ENCODE peak calls at places on chromosomes 6 and 20, in six cellular contexts. M, A, F, L, P and V are unnamed samples.
A peak's percentile ranks its signal among the peaks of the same experiment; 100 is the strongest.

GRCh38 chr6:52610745-52611355 is 34.0 kb upstream of the TRAM2 start:
- DNase-seq in M (no peak), L (peak; percentile 14), A (peak; percentile 72), P (no peak), F (peak; percentile 84), V (no peak)

GRCh38 chr20:24033151-24033550 is 44.6 kb upstream of the GGTLC1 start:
- DNase-seq in A (no peak), F (no peak), P (no peak), M (no peak), L (no peak), V (no peak)

GRCh38 chr20:32034581-32035397 is 17.3 kb upstream of the HCK start:
- DNase-seq in P (peak; percentile 48), A (no peak), F (peak; percentile 26), L (no peak), M (no peak), V (no peak)

GRCh38 chr20:31842471-31843157 is 2.8 kb downstream of the FOXS1 start:
- DNase-seq in M (no peak), F (peak; percentile 80), A (peak; percentile 59), L (no peak), P (no peak), V (no peak)

GRCh38 chr20:4160761-4161305 is 145.5 kb upstream of the RNF24 start:
- DNase-seq in P (no peak), F (peak; percentile 87), M (no peak), A (peak; percentile 54), L (no peak), V (no peak)

GRCh38 chr6:108165714-108166663 is at the start of gene NR2E1:
- DNase-seq in L (no peak), F (no peak), A (peak; percentile 9), P (no peak), M (peak; percentile 80), V (no peak)

GRCh38 chr6:166629628-166630027 is 2.6 kb upstream of the RPS6KA2 start:
- DNase-seq in F (peak; percentile 77), L (no peak), A (peak; percentile 89), M (no peak), P (no peak), V (no peak)

GRCh38 chr20:15673206-15673605 is 900.0 kb downstream of the KIF16B start:
- DNase-seq in L (no peak), A (peak; percentile 86), P (peak; percentile 32), M (no peak), F (peak; percentile 14), V (no peak)

GRCh38 chr6:165055231-165055630 is 254.2 kb downstream of the C6orf118 start:
- DNase-seq in L (peak; percentile 29), P (peak; percentile 17), F (no peak), M (peak; percentile 29), A (no peak), V (no peak)

GRCh38 chr6:157261606-157262005 is 61.7 kb downstream of the TMEM242 start:
- DNase-seq in F (no peak), L (no peak), A (no peak), P (no peak), M (no peak), V (no peak)

GRCh38 chr6:28742668-28743270 is 181.0 kb downstream of the TRIM27 start:
- DNase-seq in M (peak; percentile 79), A (peak; percentile 72), F (peak; percentile 27), L (peak; percentile 97), P (peak; percentile 17), V (no peak)

GRCh38 chr20:37516697-37517370 is 4.2 kb upstream of the NNAT start:
- DNase-seq in L (no peak), F (no peak), M (no peak), P (peak; percentile 56), A (peak; percentile 93), V (no peak)

GRCh38 chr20:3315110-3315509 is 76.1 kb upstream of the SLC4A11 start:
- DNase-seq in P (no peak), F (no peak), A (no peak), M (no peak), L (no peak), V (no peak)

GRCh38 chr6:117237561-117237960 is 27.8 kb upstream of the VGLL2 start:
- DNase-seq in M (no peak), L (no peak), F (no peak), A (no peak), P (peak; percentile 85), V (no peak)

GRCh38 chr6:27238010-27238983 is 9.2 kb upstream of the PRSS16 start:
- DNase-seq in A (no peak), P (peak; percentile 67), F (no peak), L (peak; percentile 72), M (peak; percentile 62), V (no peak)

GRCh38 chr6:113767985-113768384 is 89.2 kb upstream of the MARCKS start:
- DNase-seq in M (no peak), P (no peak), L (no peak), F (no peak), A (no peak), V (no peak)

GRCh38 chr6:110654096-110654820 is 161.0 kb downstream of the CDK19 start:
- DNase-seq in A (peak; percentile 25), L (no peak), P (peak; percentile 3), F (peak; percentile 15), M (no peak), V (no peak)

GRCh38 chr6:30810813-30811329 is 66.5 kb upstream of the IER3 start:
- DNase-seq in L (no peak), P (peak; percentile 67), M (peak; percentile 45), A (no peak), F (no peak), V (no peak)

GRCh38 chr6:113879186-113880096 is 22.3 kb downstream of the MARCKS start:
- DNase-seq in A (peak; percentile 83), F (peak; percentile 78), L (peak; percentile 84), M (peak; percentile 65), P (peak; percentile 69), V (peak; percentile 31)

GRCh38 chr6:3283641-3284435 is 25.1 kb downstream of the PSMG4 start:
- DNase-seq in A (no peak), M (no peak), L (no peak), P (no peak), F (no peak), V (no peak)

GRCh38 chr6:3757241-3757641 is 5.7 kb upstream of the PXDC1 start:
- DNase-seq in L (no peak), A (no peak), M (no peak), F (no peak), P (no peak), V (no peak)

GRCh38 chr6:43181621-43181941 is 415 bp upstream of the CUL9 start:
- DNase-seq in A (no peak), L (no peak), M (no peak), P (no peak), F (no peak), V (no peak)

GRCh38 chr20:61837200-61837599 is 228.5 kb downstream of the TAF4 start:
- DNase-seq in L (no peak), P (no peak), F (no peak), M (no peak), A (no peak), V (no peak)

GRCh38 chr6:95648636-95649035 is 71.3 kb downstream of the MANEA start:
- DNase-seq in F (no peak), P (no peak), A (no peak), M (no peak), L (peak; percentile 62), V (no peak)

GRCh38 chr6:18280084-18280483 is 15.8 kb upstream of the DEK start:
- DNase-seq in P (no peak), F (no peak), A (no peak), M (no peak), L (no peak), V (no peak)

GRCh38 chr6:99507648-99508047 is 7.6 kb downstream of the USP45 start:
- DNase-seq in P (no peak), M (no peak), L (no peak), F (no peak), A (no peak), V (no peak)

DNA sequence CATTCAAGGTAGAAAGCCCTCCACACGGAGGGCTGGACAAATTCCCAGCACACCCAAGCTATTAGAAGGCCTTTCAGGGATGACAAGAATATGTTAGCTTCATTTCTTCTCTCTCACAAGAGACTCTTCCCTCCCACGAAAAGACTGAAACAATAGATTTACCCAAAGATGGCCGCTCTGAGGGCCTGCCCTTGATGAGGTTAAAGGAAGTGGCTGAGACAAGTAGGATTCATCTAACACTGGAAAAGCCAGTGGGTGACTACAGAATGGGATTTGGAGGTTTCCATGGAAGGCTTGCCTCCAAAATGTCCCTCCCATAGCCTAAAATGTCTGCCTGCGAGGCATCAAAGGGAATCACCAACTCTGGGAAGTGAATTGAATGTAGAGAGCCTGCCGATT is 277.6 kb downstream of the CLIC5 start:
- DNase-seq in L (no peak), A (no peak), M (no peak), P (no peak), F (no peak), V (no peak)
- H3K9ac ChIP-seq in L (no peak overlapping the region), A (no peak overlapping the region), M (no peak overlapping the region), P (no peak overlapping the region), F (no peak overlapping the region), V (no peak overlapping the region)

GRCh38 chr6:168928012-168928411 is 325.6 kb downstream of the THBS2 start:
- DNase-seq in P (no peak), M (no peak), L (no peak), A (no peak), F (no peak), V (no peak)

GRCh38 chr6:168927026-168927425 is 326.6 kb downstream of the THBS2 start:
- DNase-seq in M (no peak), P (no peak), L (no peak), F (no peak), A (no peak), V (no peak)

GRCh38 chr6:168923171-168923570 is 330.5 kb downstream of the THBS2 start:
- DNase-seq in A (no peak), P (no peak), L (no peak), F (no peak), M (no peak), V (no peak)

GRCh38 chr6:168925671-168926070 is 328.0 kb downstream of the THBS2 start:
- DNase-seq in P (no peak), M (no peak), L (no peak), A (no peak), F (no peak), V (no peak)

GRCh38 chr6:168926306-168926705 is 327.3 kb downstream of the THBS2 start:
- DNase-seq in P (no peak), M (no peak), A (no peak), F (no peak), L (no peak), V (no peak)
- H3K23ac ChIP-seq in P (peak overlapping the region; percentile 12), M (peak overlapping the region; percentile 11), A (no peak overlapping the region), F (no peak overlapping the region), L (peak overlapping the region; percentile 66), V (peak overlapping the region; percentile 99)

GRCh38 chr6:7260291-7261029 is 52.5 kb downstream of the SSR1 start:
- DNase-seq in P (no peak), A (no peak), F (no peak), M (no peak), L (peak; percentile 18), V (no peak)
- H4K8ac ChIP-seq in P (peak overlapping the region; percentile 20), A (peak overlapping the region; percentile 87), F (peak overlapping the region; percentile 77), M (no peak overlapping the region), L (no peak overlapping the region), V (no peak overlapping the region)

DNA sequence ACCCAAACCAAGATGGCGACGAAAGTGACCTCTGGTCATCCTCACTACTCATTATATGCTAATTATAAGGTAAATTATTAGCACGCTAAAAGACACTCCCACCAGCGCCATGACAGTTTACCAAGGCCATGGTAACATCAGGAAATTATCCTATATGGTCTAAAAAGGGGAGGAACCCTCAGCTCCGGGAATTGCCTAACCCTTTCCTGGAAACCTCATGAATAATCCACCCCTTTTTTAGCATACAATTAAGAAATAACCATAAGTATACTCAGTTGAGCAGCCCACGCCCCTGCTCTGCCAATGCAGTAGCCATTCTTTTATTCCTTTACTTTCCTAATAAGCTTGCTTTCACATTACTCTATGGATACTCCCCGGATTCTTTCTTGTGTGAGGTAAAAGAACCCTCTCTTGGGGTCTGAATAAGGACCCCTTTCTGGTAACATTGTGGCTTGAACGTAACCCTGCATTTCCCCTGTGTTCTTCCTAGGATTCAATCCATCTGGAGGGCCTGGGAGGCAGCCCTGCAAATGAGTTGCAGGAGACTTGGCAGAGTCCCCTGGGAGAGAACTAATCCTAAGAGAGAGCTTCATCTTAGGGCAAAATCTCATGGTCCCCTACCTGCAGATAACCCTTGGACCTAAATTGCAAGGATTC is 225.6 kb upstream of the JARID2 start:
- DNase-seq in A (no peak), L (no peak), F (no peak), M (no peak), P (peak; percentile 88), V (no peak)
- H3K9ac ChIP-seq in A (no peak overlapping the region), L (no peak overlapping the region), F (no peak overlapping the region), M (no peak overlapping the region), P (no peak overlapping the region), V (no peak overlapping the region)